ENCODE peak calls at places on chromosomes 7 and 10, in five cellular contexts. X, Z, H, D and O are unnamed samples.

GRCh38 chr10:15141136-15142067 is 27.1 kb downstream of the NMT2 start:
- DNase-seq in X (no peak), Z (no peak), D (no peak), H (no peak), O (no peak)

GRCh38 chr10:109852004-109852717 is 71.2 kb downstream of the XPNPEP1 start:
- DNase-seq in D (peak; percentile 88), X (peak; percentile 67), H (peak; percentile 93), Z (peak; percentile 79), O (peak; percentile 77)

GRCh38 chr10:125004571-125005311 is 62.8 kb downstream of the ZRANB1 start:
- DNase-seq in H (no peak), D (peak; percentile 61), X (peak; percentile 8), Z (peak; percentile 17), O (peak; percentile 70)

GRCh38 chr7:139294951-139295555 is 46.1 kb upstream of the FMC1 start:
- DNase-seq in X (no peak), Z (no peak), H (no peak), D (no peak), O (no peak)

GRCh38 chr7:125030756-125031387 is 101.2 kb upstream of the POT1 start:
- DNase-seq in D (no peak), H (no peak), X (no peak), Z (no peak), O (no peak)

GRCh38 chr10:29407280-29407858 is 118.5 kb downstream of the LYZL1 start:
- DNase-seq in D (no peak), X (no peak), H (no peak), Z (no peak), O (no peak)

GRCh38 chr7:47314728-47315601 is 266.9 kb downstream of the TNS3 start:
- DNase-seq in X (peak; percentile 51), D (peak; percentile 72), Z (no peak), H (no peak), O (no peak)

GRCh38 chr7:155618708-155619633 is 25.5 kb upstream of the RBM33 start:
- DNase-seq in H (no peak), X (no peak), D (no peak), Z (peak; percentile 73), O (no peak)

GRCh38 chr10:68471063-68471585 is 649 bp downstream of the DNA2 start:
- DNase-seq in X (no peak), H (no peak), Z (no peak), D (no peak), O (no peak)

GRCh38 chr7:22348379-22348778 is 8.6 kb downstream of the RAPGEF5 start:
- DNase-seq in H (no peak), X (no peak), Z (no peak), D (no peak), O (no peak)

GRCh38 chr10:34815174-34816066 is at the start of gene PARD3:
- DNase-seq in D (peak; percentile 87), Z (peak; percentile 68), H (no peak), X (peak; percentile 77), O (peak; percentile 70)

GRCh38 chr10:32379314-32379949 is 32.5 kb upstream of the EPC1 start:
- DNase-seq in X (no peak), D (no peak), H (no peak), Z (no peak), O (no peak)

GRCh38 chr10:130466271-130466997 is 330.2 kb downstream of the GLRX3 start:
- DNase-seq in D (no peak), H (peak; percentile 53), Z (no peak), X (no peak), O (no peak)

GRCh38 chr7:120792091-120792860 is 65.7 kb downstream of the TSPAN12 start:
- DNase-seq in X (peak; percentile 42), H (no peak), D (peak; percentile 77), Z (peak; percentile 81), O (peak; percentile 79)

GRCh38 chr7:120792861-120793130 is 65.1 kb downstream of the TSPAN12 start:
- DNase-seq in Z (no peak), X (no peak), H (no peak), D (no peak), O (no peak)

GRCh38 chr7:120794100-120794729 is 63.7 kb downstream of the TSPAN12 start:
- DNase-seq in X (no peak), D (no peak), Z (no peak), H (no peak), O (no peak)

GRCh38 chr7:120797026-120797645 is 60.8 kb downstream of the TSPAN12 start:
- DNase-seq in Z (no peak), X (no peak), H (no peak), D (no peak), O (no peak)

DNA sequence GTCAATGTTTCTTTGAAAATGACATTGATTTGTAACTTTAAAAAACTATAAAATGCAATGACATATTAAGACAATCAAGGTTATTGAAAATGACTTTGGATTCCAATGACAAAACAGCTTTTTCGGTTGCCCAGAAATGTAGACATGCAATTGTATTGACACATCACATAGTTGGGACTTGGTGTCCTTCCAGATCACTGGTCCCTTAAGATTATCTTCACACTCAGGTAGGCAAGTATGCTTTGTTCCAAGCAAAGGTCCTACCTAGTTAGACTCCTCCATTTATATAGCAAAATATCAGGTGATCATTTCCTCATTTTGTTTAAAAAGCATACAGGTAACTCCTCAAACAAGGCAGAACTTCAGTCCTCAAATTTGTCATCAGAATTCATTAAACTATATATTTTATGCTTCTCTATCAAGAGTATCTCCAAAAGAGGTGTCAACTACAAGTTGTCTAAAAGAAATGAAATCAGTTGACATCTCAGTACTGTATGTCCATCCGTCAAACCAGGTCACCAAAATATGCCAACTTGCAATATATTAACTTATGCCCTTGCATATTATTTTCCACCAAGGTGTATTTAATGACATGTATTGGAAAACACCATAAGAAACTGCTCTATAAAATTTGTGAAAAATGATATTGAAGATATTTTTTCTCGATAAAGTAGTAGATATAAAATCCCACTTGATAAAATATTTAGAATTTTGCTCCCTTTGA is 64.6 kb downstream of the TSPAN12 start:
- DNase-seq in D (no peak), X (no peak), H (no peak), Z (no peak), O (no peak)
- H3K27me3 ChIP-seq in D (no peaks in the 10 kb centered on the region), X (no peaks in the 10 kb centered on the region), H (no peaks in the 10 kb centered on the region), Z (no peaks in the 10 kb centered on the region), O (no peaks in the 10 kb centered on the region)

GRCh38 chr10:70502406-70502805 is 23.8 kb downstream of the PALD1 start:
- DNase-seq in H (no peak), X (no peak), D (no peak), Z (no peak), O (no peak)
- H3K4me1 ChIP-seq in H (peaks cover 41% of the 10 kb centered on the region), X (peaks cover 6% of the 10 kb centered on the region), D (peaks cover 27% of the 10 kb centered on the region), Z (peaks cover 9% of the 10 kb centered on the region), O (peaks cover 8% of the 10 kb centered on the region)

GRCh38 chr10:74227697-74228424 is 76.8 kb downstream of the ADK start:
- DNase-seq in D (no peak), H (no peak), X (no peak), Z (no peak), O (no peak)

GRCh38 chr10:74223755-74224530 is 72.9 kb downstream of the ADK start:
- DNase-seq in Z (no peak), H (no peak), X (no peak), D (no peak), O (no peak)
- TF ChIP-seq EP300 in Z (no peak), H (no peak), X (no peak), D (no peak), O (no peak)

DNA sequence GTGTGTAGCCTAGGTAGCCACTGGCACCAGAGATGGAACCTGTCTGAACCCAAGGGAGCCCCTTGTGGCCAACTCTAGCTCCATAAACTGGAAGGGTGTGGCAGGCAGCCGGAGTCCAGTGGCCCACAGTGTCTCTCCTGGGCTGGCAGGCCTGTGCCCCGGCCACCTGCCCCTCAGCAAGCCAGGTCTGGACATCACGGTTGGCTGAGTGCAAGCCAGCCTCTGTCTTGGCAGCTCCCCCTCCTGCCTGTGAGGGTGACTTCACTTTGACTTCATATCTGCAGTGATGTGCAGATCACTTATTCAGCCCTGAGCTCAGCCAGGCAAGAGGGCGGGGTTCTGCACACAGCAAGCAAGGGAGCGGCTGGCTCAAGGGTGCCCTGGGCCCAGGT is 1.3 kb upstream of the RET start:
- DNase-seq in X (no peak), Z (no peak), D (no peak), H (no peak), O (no peak)
- H3K27me3 ChIP-seq in X (no peaks in the 10 kb centered on the region), Z (peaks cover 82% of the 10 kb centered on the region), D (peaks cover 34% of the 10 kb centered on the region), H (peaks cover 94% of the 10 kb centered on the region), O (peaks cover 64% of the 10 kb centered on the region)

DNA sequence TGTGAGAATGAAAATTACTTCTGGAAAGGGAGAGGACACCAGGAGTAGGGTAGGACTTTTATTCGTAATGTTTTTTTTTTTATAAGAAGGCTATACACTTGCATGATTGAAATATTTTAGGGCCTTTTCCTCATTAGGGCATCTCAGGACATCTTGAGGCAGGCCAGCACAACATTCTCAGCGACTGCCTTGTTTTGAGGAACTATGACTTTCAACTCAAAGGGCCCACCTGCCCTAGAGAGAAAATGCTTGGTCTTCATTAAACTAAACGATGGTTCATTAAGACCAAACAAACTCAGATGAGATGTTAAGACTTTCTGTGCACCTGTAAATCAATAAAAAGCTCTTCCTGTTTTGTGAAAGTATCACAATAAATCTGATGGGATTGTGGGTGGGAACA is 11.3 kb downstream of the NOD1 start:
- DNase-seq in X (no peak), Z (no peak), H (no peak), D (no peak), O (no peak)
- H3K4me1 ChIP-seq in X (peaks cover 38% of the 10 kb centered on the region), Z (peaks cover 44% of the 10 kb centered on the region), H (peaks cover 89% of the 10 kb centered on the region), D (peaks cover 63% of the 10 kb centered on the region), O (peaks cover 70% of the 10 kb centered on the region)

GRCh38 chr7:90825779-90826178 is 229.7 kb downstream of the CDK14 start:
- DNase-seq in H (no peak), X (no peak), Z (no peak), D (no peak), O (no peak)
- TF ChIP-seq EP300 in H (no peak), X (no peak), Z (no peak), D (no peak), O (no peak)

GRCh38 chr10:117597216-117597615 is 54.7 kb downstream of the EMX2 start:
- DNase-seq in X (no peak), D (no peak), H (no peak), Z (no peak), O (no peak)

GRCh38 chr10:117603726-117604125 is 61.2 kb downstream of the EMX2 start:
- DNase-seq in Z (no peak), X (no peak), D (peak; percentile 11), H (no peak), O (no peak)

GRCh38 chr10:117603081-117603480 is 60.5 kb downstream of the EMX2 start:
- DNase-seq in D (peak; percentile 41), H (no peak), X (no peak), Z (no peak), O (no peak)

GRCh38 chr10:117596666-117597065 is 54.1 kb downstream of the EMX2 start:
- DNase-seq in X (no peak), D (no peak), Z (no peak), H (no peak), O (no peak)

DNA sequence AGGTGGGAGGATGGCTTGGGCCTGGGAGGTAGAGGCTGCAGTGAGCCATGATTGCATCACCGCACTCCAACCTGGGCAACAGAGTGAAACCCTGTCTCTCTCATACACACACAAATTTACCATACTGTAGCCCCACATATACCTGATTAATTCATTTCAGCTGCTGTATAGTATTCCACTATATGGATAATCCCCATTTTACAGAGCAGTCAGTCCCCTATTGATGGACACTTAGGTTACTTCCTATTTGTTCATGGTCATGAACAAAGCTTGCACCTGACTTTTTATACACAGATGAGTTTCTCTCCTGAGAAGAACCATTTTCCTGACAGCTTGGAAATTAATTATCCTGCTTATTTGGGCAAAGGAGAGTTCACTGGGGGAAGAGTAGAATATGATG is 59.2 kb downstream of the EMX2 start:
- DNase-seq in H (no peak), X (no peak), Z (no peak), D (peak; percentile 12), O (no peak)
- H3K27me3 ChIP-seq in H (peaks cover 5% of the 10 kb centered on the region), X (no peaks in the 10 kb centered on the region), Z (peaks cover 20% of the 10 kb centered on the region), D (no peaks in the 10 kb centered on the region), O (peaks cover 6% of the 10 kb centered on the region)